ENCODE peak calls at places on chromosomes 12 and 14, in nine cellular contexts. One of them, this sample, is unnamed.

GRCh38 chr14:68970096-68970612 is 8.9 kb downstream of the ACTN1 start:
- DNase-seq in IMR-90: no peak
- DNase-seq in left ventricle myocardium inferior: no peak
- DNase-seq in skeletal muscle cell: no peak
- DNase-seq in astrocyte: no peak
- DNase-seq in PC-3: no peak
- DNase-seq in thoracic aorta: no peak
- DNase-seq in stomach: no peak
- DNase-seq in adipocyte: no peak
- DNase-seq in this sample: no peak

GRCh38 chr14:33780035-33780434 is 170.8 kb downstream of the EGLN3 start:
- DNase-seq in thoracic aorta: no peak
- DNase-seq in IMR-90: no peak
- DNase-seq in adipocyte: no peak
- DNase-seq in astrocyte: no peak
- DNase-seq in PC-3: no peak
- DNase-seq in stomach: no peak
- DNase-seq in skeletal muscle cell: no peak
- DNase-seq in left ventricle myocardium inferior: no peak
- DNase-seq in this sample: no peak

GRCh38 chr12:27462151-27462694 is 15.7 kb downstream of the SMCO2 start:
- DNase-seq in astrocyte: peak
- DNase-seq in thoracic aorta: no peak
- DNase-seq in IMR-90: peak
- DNase-seq in adipocyte: peak
- DNase-seq in stomach: no peak
- DNase-seq in skeletal muscle cell: peak
- DNase-seq in left ventricle myocardium inferior: no peak
- DNase-seq in PC-3: peak
- DNase-seq in this sample: no peak

GRCh38 chr14:65428691-65429090 is 16.2 kb downstream of the FUT8 start:
- DNase-seq in stomach: no peak
- DNase-seq in thoracic aorta: no peak
- DNase-seq in IMR-90: no peak
- DNase-seq in PC-3: no peak
- DNase-seq in skeletal muscle cell: no peak
- DNase-seq in adipocyte: no peak
- DNase-seq in left ventricle myocardium inferior: no peak
- DNase-seq in astrocyte: no peak
- DNase-seq in this sample: no peak

GRCh38 chr14:84421611-84422010 is 1108.3 kb upstream of the FLRT2 start:
- DNase-seq in IMR-90: no peak
- DNase-seq in PC-3: peak
- DNase-seq in skeletal muscle cell: no peak
- DNase-seq in left ventricle myocardium inferior: no peak
- DNase-seq in thoracic aorta: no peak
- DNase-seq in astrocyte: no peak
- DNase-seq in adipocyte: peak
- DNase-seq in stomach: no peak
- DNase-seq in this sample: no peak

GRCh38 chr14:99318091-99318958 is 46.3 kb upstream of the BCL11B start:
- DNase-seq in thoracic aorta: no peak
- DNase-seq in skeletal muscle cell: no peak
- DNase-seq in astrocyte: no peak
- DNase-seq in stomach: no peak
- DNase-seq in left ventricle myocardium inferior: no peak
- DNase-seq in adipocyte: no peak
- DNase-seq in IMR-90: no peak
- DNase-seq in PC-3: no peak
- DNase-seq in this sample: no peak

GRCh38 chr12:28500373-28501024 is 310.2 kb downstream of the CCDC91 start:
- DNase-seq in left ventricle myocardium inferior: no peak
- DNase-seq in skeletal muscle cell: no peak
- DNase-seq in IMR-90: peak
- DNase-seq in stomach: no peak
- DNase-seq in astrocyte: peak
- DNase-seq in adipocyte: no peak
- DNase-seq in thoracic aorta: no peak
- DNase-seq in PC-3: peak
- DNase-seq in this sample: no peak

GRCh38 chr12:27969011-27969900 is 3.3 kb downstream of the PTHLH start:
- DNase-seq in thoracic aorta: no peak
- DNase-seq in astrocyte: peak
- DNase-seq in IMR-90: peak
- DNase-seq in PC-3: peak
- DNase-seq in skeletal muscle cell: no peak
- DNase-seq in left ventricle myocardium inferior: peak
- DNase-seq in stomach: no peak
- DNase-seq in adipocyte: peak
- DNase-seq in this sample: no peak

GRCh38 chr14:74964787-74965769 is 9.7 kb upstream of the PGF start:
- DNase-seq in skeletal muscle cell: no peak
- DNase-seq in astrocyte: peak
- DNase-seq in IMR-90: peak
- DNase-seq in PC-3: peak
- DNase-seq in thoracic aorta: no peak
- DNase-seq in stomach: no peak
- DNase-seq in adipocyte: no peak
- DNase-seq in left ventricle myocardium inferior: no peak
- DNase-seq in this sample: no peak

GRCh38 chr14:89013098-89013504 is 188.7 kb downstream of the TTC8 start:
- DNase-seq in thoracic aorta: no peak
- DNase-seq in adipocyte: peak
- DNase-seq in skeletal muscle cell: no peak
- DNase-seq in astrocyte: no peak
- DNase-seq in stomach: peak
- DNase-seq in PC-3: peak
- DNase-seq in left ventricle myocardium inferior: no peak
- DNase-seq in IMR-90: peak
- DNase-seq in this sample: no peak

GRCh38 chr12:19998968-19999792 is 369.2 kb upstream of the PDE3A start:
- DNase-seq in thoracic aorta: no peak
- DNase-seq in skeletal muscle cell: no peak
- DNase-seq in stomach: no peak
- DNase-seq in left ventricle myocardium inferior: no peak
- DNase-seq in adipocyte: no peak
- DNase-seq in PC-3: no peak
- DNase-seq in IMR-90: no peak
- DNase-seq in astrocyte: no peak
- DNase-seq in this sample: no peak

GRCh38 chr14:52055215-52055614 is 13.6 kb downstream of the NID2 start:
- DNase-seq in left ventricle myocardium inferior: no peak
- DNase-seq in thoracic aorta: no peak
- DNase-seq in PC-3: peak
- DNase-seq in astrocyte: peak
- DNase-seq in skeletal muscle cell: no peak
- DNase-seq in stomach: no peak
- DNase-seq in IMR-90: peak
- DNase-seq in adipocyte: no peak
- DNase-seq in this sample: no peak
- H3K4me3 ChIP-seq in left ventricle myocardium inferior: no peak
- H3K4me3 ChIP-seq in thoracic aorta: no peak
- H3K4me3 ChIP-seq in PC-3: no peak
- H3K4me3 ChIP-seq in astrocyte: no peak
- H3K4me3 ChIP-seq in skeletal muscle cell: no peak
- H3K4me3 ChIP-seq in stomach: no peak
- H3K4me3 ChIP-seq in IMR-90: no peak
- H3K4me3 ChIP-seq in adipocyte: peak
- H3K4me3 ChIP-seq in this sample: no peak

GRCh38 chr12:4807116-4807783 is 87.0 kb downstream of the GALNT8 start:
- DNase-seq in skeletal muscle cell: no peak
- DNase-seq in left ventricle myocardium inferior: no peak
- DNase-seq in astrocyte: no peak
- DNase-seq in PC-3: no peak
- DNase-seq in stomach: no peak
- DNase-seq in adipocyte: no peak
- DNase-seq in thoracic aorta: no peak
- DNase-seq in IMR-90: no peak
- DNase-seq in this sample: no peak

GRCh38 chr12:4809013-4809448 is 88.8 kb downstream of the GALNT8 start:
- DNase-seq in left ventricle myocardium inferior: no peak
- DNase-seq in adipocyte: no peak
- DNase-seq in thoracic aorta: no peak
- DNase-seq in skeletal muscle cell: no peak
- DNase-seq in IMR-90: no peak
- DNase-seq in PC-3: no peak
- DNase-seq in stomach: no peak
- DNase-seq in astrocyte: peak
- DNase-seq in this sample: no peak

GRCh38 chr12:4810219-4810671 is 90.0 kb downstream of the GALNT8 start:
- DNase-seq in stomach: no peak
- DNase-seq in thoracic aorta: no peak
- DNase-seq in skeletal muscle cell: no peak
- DNase-seq in PC-3: no peak
- DNase-seq in adipocyte: no peak
- DNase-seq in astrocyte: no peak
- DNase-seq in IMR-90: no peak
- DNase-seq in left ventricle myocardium inferior: no peak
- DNase-seq in this sample: no peak

GRCh38 chr12:4807813-4808212 is 87.6 kb downstream of the GALNT8 start:
- DNase-seq in adipocyte: no peak
- DNase-seq in left ventricle myocardium inferior: no peak
- DNase-seq in stomach: no peak
- DNase-seq in astrocyte: no peak
- DNase-seq in IMR-90: no peak
- DNase-seq in PC-3: no peak
- DNase-seq in skeletal muscle cell: no peak
- DNase-seq in thoracic aorta: no peak
- DNase-seq in this sample: no peak

DNA sequence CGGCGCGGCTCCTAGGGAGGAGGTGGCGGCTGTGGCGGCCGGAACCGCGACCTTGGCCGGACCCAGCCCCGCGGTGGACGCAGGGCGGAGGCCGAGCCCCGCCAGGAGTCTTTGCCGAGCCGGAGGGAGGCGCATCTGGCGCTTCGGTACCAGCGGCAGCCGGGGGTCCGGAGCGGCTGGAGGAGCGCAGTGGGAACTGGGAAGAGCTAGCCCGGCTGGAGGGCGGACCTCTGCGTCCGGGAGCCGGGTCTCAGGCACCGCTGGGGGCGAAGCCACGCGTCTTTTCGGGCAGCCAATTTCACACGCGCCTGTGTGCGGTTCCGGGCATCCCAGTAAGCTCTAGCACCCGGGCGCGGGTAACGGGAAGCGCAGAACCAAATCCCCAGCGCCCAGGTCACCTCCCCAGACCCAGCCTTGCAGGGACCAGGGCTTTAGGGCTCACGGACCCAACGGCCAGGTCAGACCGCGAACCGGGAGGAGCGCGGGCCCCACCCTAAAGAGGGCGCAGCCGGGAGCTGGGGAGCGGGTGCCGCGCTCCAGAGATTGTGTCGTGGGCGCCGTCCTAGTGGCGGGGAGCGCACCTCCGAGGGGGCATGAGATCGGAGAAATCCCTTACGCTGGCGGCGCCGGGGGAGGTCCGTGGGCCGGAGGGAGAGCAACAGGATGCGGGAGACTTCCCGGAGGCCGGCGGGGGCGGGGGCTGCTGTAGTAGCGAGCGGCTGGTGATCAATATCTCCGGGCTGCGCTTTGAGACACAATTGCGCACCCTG is 89.4 kb downstream of the GALNT8 start:
- DNase-seq in astrocyte: peak
- DNase-seq in left ventricle myocardium inferior: no peak
- DNase-seq in skeletal muscle cell: no peak
- DNase-seq in IMR-90: no peak
- DNase-seq in stomach: no peak
- DNase-seq in PC-3: no peak
- DNase-seq in thoracic aorta: no peak
- DNase-seq in adipocyte: peak
- DNase-seq in this sample: no peak
- H3K4me3 ChIP-seq in astrocyte: peak
- H3K4me3 ChIP-seq in left ventricle myocardium inferior: peak
- H3K4me3 ChIP-seq in skeletal muscle cell: peak
- H3K4me3 ChIP-seq in IMR-90: no peak
- H3K4me3 ChIP-seq in stomach: peak
- H3K4me3 ChIP-seq in PC-3: no peak
- H3K4me3 ChIP-seq in thoracic aorta: peak
- H3K4me3 ChIP-seq in adipocyte: peak
- H3K4me3 ChIP-seq in this sample: peak

DNA sequence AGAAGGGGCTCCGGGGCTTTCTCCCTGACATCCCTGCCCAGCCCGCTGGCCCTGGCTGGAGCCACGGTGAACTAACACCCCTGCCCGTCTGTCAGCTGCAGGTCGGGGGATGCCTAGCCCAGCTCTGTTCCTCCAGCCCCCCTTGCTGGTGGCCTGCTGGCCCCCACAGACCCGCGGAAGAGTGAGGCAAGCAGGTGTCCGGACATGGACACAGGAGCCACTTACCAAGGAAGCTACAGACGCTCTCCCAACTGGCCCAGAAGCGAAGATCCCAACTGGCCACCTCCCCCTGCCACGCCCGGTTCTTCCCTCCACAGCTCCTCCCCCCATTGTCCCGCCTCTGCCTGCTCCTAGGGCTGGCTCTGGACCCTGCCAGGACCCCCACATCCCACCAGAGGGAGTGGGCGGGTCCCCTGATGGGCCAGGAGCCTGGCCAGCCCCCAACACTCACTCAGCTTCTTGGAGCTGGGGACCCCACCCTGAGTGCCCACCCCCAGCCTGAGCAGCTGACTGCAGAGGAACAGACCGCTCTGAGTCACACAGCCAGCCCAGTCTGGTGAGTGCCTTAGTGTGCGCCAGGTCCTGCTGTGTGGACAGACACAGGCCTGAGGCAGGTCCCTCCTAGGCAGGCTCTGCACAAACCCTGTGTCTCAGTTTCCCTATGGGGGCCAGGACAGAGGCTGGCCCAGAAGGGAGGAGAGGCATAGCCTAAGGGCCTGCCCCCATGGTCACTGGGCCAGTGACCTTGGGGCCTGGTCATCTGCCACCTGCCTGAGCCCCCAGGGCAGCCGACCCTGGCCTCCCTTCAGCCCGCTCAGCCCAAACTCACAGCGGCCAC is 7.7 kb downstream of the AHNAK2 start:
- DNase-seq in PC-3: peak
- DNase-seq in astrocyte: peak
- DNase-seq in skeletal muscle cell: peak
- DNase-seq in stomach: peak
- DNase-seq in left ventricle myocardium inferior: peak
- DNase-seq in adipocyte: peak
- DNase-seq in thoracic aorta: no peak
- DNase-seq in IMR-90: peak
- DNase-seq in this sample: peak
- H3K4me3 ChIP-seq in PC-3: peak
- H3K4me3 ChIP-seq in astrocyte: no peak
- H3K4me3 ChIP-seq in skeletal muscle cell: peak
- H3K4me3 ChIP-seq in stomach: peak
- H3K4me3 ChIP-seq in left ventricle myocardium inferior: peak
- H3K4me3 ChIP-seq in adipocyte: peak
- H3K4me3 ChIP-seq in thoracic aorta: no peak
- H3K4me3 ChIP-seq in IMR-90: no peak
- H3K4me3 ChIP-seq in this sample: no peak

DNA sequence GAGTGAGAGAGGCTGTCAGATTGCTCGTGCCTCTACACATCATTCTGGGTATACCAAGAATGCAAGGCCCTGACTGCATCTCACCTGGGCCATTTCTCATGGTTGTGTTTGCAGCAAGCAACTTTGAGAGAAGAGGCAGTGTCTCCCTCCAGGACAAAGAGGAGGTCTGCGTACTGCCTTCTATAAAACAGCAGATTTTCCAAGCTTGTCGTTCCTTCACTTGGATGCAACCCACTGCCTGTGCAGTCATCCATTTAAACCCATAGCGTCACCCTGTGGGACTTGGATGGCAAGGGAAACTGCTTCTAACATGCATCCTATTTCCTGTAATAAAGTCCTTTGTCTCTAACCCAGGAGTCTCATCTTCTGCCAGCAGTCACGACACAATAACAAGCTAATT is 1.3 kb downstream of the POMT2 start:
- DNase-seq in astrocyte: no peak
- DNase-seq in PC-3: peak
- DNase-seq in stomach: no peak
- DNase-seq in skeletal muscle cell: no peak
- DNase-seq in thoracic aorta: no peak
- DNase-seq in left ventricle myocardium inferior: no peak
- DNase-seq in IMR-90: no peak
- DNase-seq in adipocyte: no peak
- DNase-seq in this sample: no peak
- H3K4me3 ChIP-seq in astrocyte: no peak
- H3K4me3 ChIP-seq in PC-3: peak
- H3K4me3 ChIP-seq in stomach: no peak
- H3K4me3 ChIP-seq in skeletal muscle cell: peak
- H3K4me3 ChIP-seq in thoracic aorta: peak
- H3K4me3 ChIP-seq in left ventricle myocardium inferior: peak
- H3K4me3 ChIP-seq in IMR-90: no peak
- H3K4me3 ChIP-seq in adipocyte: peak
- H3K4me3 ChIP-seq in this sample: no peak